ENCODE peak calls at places on chromosomes 13 and 19, in nine cellular contexts. One of them, this sample, is unnamed.

GRCh38 chr19:6730941-6731670 is 6.3 kb downstream of the GPR108 start:
- DNase-seq in hepatic stellate cell: no peak
- DNase-seq in activated CD4-positive, alpha-beta T cell treated with anti-CD3 and anti-CD28 coated beads for 1 hour: no peak
- DNase-seq in T-helper 22 cell: no peak
- DNase-seq in colonic mucosa: no peak
- DNase-seq in T-helper 9 cell: no peak
- DNase-seq in testis: no peak
- DNase-seq in stimulated activated CD4-positive, alpha-beta T cell treated with anti-CD3 and anti-CD28 coated beads, Interleukin-4, amount 100 ng/mL, for 1 hour: no peak
- DNase-seq in MV-4-11: no peak
- DNase-seq in this sample: no peak

GRCh38 chr13:21683034-21683733 is 12.3 kb downstream of the FGF9 start:
- DNase-seq in hepatic stellate cell: no peak
- DNase-seq in activated CD4-positive, alpha-beta T cell treated with anti-CD3 and anti-CD28 coated beads for 1 hour: no peak
- DNase-seq in T-helper 22 cell: no peak
- DNase-seq in colonic mucosa: no peak
- DNase-seq in T-helper 9 cell: no peak
- DNase-seq in testis: no peak
- DNase-seq in stimulated activated CD4-positive, alpha-beta T cell treated with anti-CD3 and anti-CD28 coated beads, Interleukin-4, amount 100 ng/mL, for 1 hour: no peak
- DNase-seq in MV-4-11: no peak
- DNase-seq in this sample: no peak

GRCh38 chr19:13118424-13119193 is 545 bp downstream of the NACC1 start:
- DNase-seq in hepatic stellate cell: peak; percentile 54
- DNase-seq in activated CD4-positive, alpha-beta T cell treated with anti-CD3 and anti-CD28 coated beads for 1 hour: no peak
- DNase-seq in T-helper 22 cell: no peak
- DNase-seq in colonic mucosa: peak; percentile 64
- DNase-seq in T-helper 9 cell: no peak
- DNase-seq in testis: peak; percentile 65
- DNase-seq in stimulated activated CD4-positive, alpha-beta T cell treated with anti-CD3 and anti-CD28 coated beads, Interleukin-4, amount 100 ng/mL, for 1 hour: peak; percentile 52
- DNase-seq in MV-4-11: no peak
- DNase-seq in this sample: no peak

GRCh38 chr13:108779308-108779707 is 149.9 kb downstream of the MYO16 start:
- DNase-seq in hepatic stellate cell: no peak
- DNase-seq in activated CD4-positive, alpha-beta T cell treated with anti-CD3 and anti-CD28 coated beads for 1 hour: no peak
- DNase-seq in T-helper 22 cell: no peak
- DNase-seq in colonic mucosa: no peak
- DNase-seq in T-helper 9 cell: no peak
- DNase-seq in testis: no peak
- DNase-seq in stimulated activated CD4-positive, alpha-beta T cell treated with anti-CD3 and anti-CD28 coated beads, Interleukin-4, amount 100 ng/mL, for 1 hour: no peak
- DNase-seq in MV-4-11: no peak
- DNase-seq in this sample: no peak

GRCh38 chr13:59846845-59847620 is 316.7 kb downstream of the DIAPH3 start:
- DNase-seq in hepatic stellate cell: no peak
- DNase-seq in activated CD4-positive, alpha-beta T cell treated with anti-CD3 and anti-CD28 coated beads for 1 hour: no peak
- DNase-seq in T-helper 22 cell: no peak
- DNase-seq in colonic mucosa: no peak
- DNase-seq in T-helper 9 cell: no peak
- DNase-seq in testis: no peak
- DNase-seq in stimulated activated CD4-positive, alpha-beta T cell treated with anti-CD3 and anti-CD28 coated beads, Interleukin-4, amount 100 ng/mL, for 1 hour: no peak
- DNase-seq in MV-4-11: no peak
- DNase-seq in this sample: no peak

GRCh38 chr19:31913103-31913710 is 432.2 kb upstream of the ZNF507 start:
- DNase-seq in hepatic stellate cell: no peak
- DNase-seq in activated CD4-positive, alpha-beta T cell treated with anti-CD3 and anti-CD28 coated beads for 1 hour: no peak
- DNase-seq in T-helper 22 cell: no peak
- DNase-seq in colonic mucosa: no peak
- DNase-seq in T-helper 9 cell: no peak
- DNase-seq in testis: no peak
- DNase-seq in stimulated activated CD4-positive, alpha-beta T cell treated with anti-CD3 and anti-CD28 coated beads, Interleukin-4, amount 100 ng/mL, for 1 hour: no peak
- DNase-seq in MV-4-11: no peak
- DNase-seq in this sample: no peak

GRCh38 chr19:12757544-12758274 is 6.1 kb downstream of the BEST2 start:
- DNase-seq in hepatic stellate cell: peak; percentile 90
- DNase-seq in activated CD4-positive, alpha-beta T cell treated with anti-CD3 and anti-CD28 coated beads for 1 hour: peak; percentile 35
- DNase-seq in T-helper 22 cell: peak; percentile 36
- DNase-seq in colonic mucosa: peak; percentile 67
- DNase-seq in T-helper 9 cell: peak; percentile 60
- DNase-seq in testis: peak; percentile 80
- DNase-seq in stimulated activated CD4-positive, alpha-beta T cell treated with anti-CD3 and anti-CD28 coated beads, Interleukin-4, amount 100 ng/mL, for 1 hour: peak; percentile 64
- DNase-seq in MV-4-11: peak; percentile 61
- DNase-seq in this sample: peak; percentile 53

GRCh38 chr19:21491161-21491560 is 14.2 kb upstream of the ZNF429 start:
- DNase-seq in hepatic stellate cell: no peak
- DNase-seq in activated CD4-positive, alpha-beta T cell treated with anti-CD3 and anti-CD28 coated beads for 1 hour: no peak
- DNase-seq in T-helper 22 cell: no peak
- DNase-seq in colonic mucosa: no peak
- DNase-seq in T-helper 9 cell: no peak
- DNase-seq in testis: no peak
- DNase-seq in stimulated activated CD4-positive, alpha-beta T cell treated with anti-CD3 and anti-CD28 coated beads, Interleukin-4, amount 100 ng/mL, for 1 hour: no peak
- DNase-seq in MV-4-11: no peak
- DNase-seq in this sample: no peak